ENCODE peak calls at places on chromosome X, in ten cellular contexts. W is Karpas-422; J is AG10803; G is putamen; R is pulmonary artery endothelial cell; M is occipital lobe; F is activated naive CD8-positive, alpha-beta T cell treated with anti-CD3 and anti-CD28 coated beads for 36 hours; C is GM18507; D is HCT116; N is HCEC 1CT. Y is an unnamed sample.

GRCh38 chrX:139851730-139852129 is 81.1 kb downstream of the ATP11C start:
- DNase-seq in W (no peak), J (peak), G (no peak), R (no peak), M (no peak), F (no peak), C (no peak), D (no peak), N (no peak), Y (no peak)

GRCh38 chrX:30570505-30570904 is 7.1 kb downstream of the TASL start:
- DNase-seq in W (peak), J (peak), G (no peak), R (no peak), M (no peak), F (no peak), C (no peak), D (peak), N (peak), Y (no peak)

GRCh38 chrX:150874448-150874847 is 24.0 kb downstream of the CD99L2 start:
- DNase-seq in W (no peak), J (no peak), G (no peak), R (no peak), M (no peak), F (no peak), C (no peak), D (no peak), N (no peak), Y (no peak)

GRCh38 chrX:138711399-138712347 is at the start of gene FGF13:
- DNase-seq in W (peak), J (no peak), G (no peak), R (no peak), M (peak), F (no peak), C (no peak), D (no peak), N (no peak), Y (peak)

GRCh38 chrX:42017971-42018370 is 94.6 kb upstream of the CASK start:
- DNase-seq in W (no peak), J (no peak), G (no peak), R (no peak), M (no peak), F (no peak), C (no peak), D (no peak), N (no peak), Y (no peak)

GRCh38 chrX:108699368-108699767 is 37.0 kb downstream of the IRS4 start:
- DNase-seq in W (peak), J (peak), G (peak), R (peak), M (no peak), F (no peak), C (no peak), D (peak), N (peak), Y (no peak)

GRCh38 chrX:155966876-155967275 is 30.6 kb upstream of the IL9R start:
- DNase-seq in W (peak), J (no peak), G (no peak), R (no peak), M (no peak), F (peak), C (peak), D (peak), N (no peak), Y (no peak)

GRCh38 chrX:134580947-134581346 is 77.3 kb downstream of the PLAC1 start:
- DNase-seq in W (no peak), J (peak), G (no peak), R (no peak), M (no peak), F (no peak), C (no peak), D (no peak), N (no peak), Y (no peak)

GRCh38 chrX:153411255-153411987 is at the start of gene ZFP92:
- DNase-seq in W (no peak), J (peak), G (no peak), R (no peak), M (no peak), F (peak), C (peak), D (no peak), N (no peak), Y (no peak)

GRCh38 chrX:110026099-110026844 is 23.4 kb downstream of the TMEM164 start:
- DNase-seq in W (no peak), J (peak), G (no peak), R (peak), M (no peak), F (no peak), C (no peak), D (no peak), N (no peak), Y (no peak)

GRCh38 chrX:77749695-77750094 is 36.3 kb downstream of the ATRX start:
- DNase-seq in W (no peak), J (peak), G (no peak), R (no peak), M (no peak), F (no peak), C (no peak), D (no peak), N (peak), Y (no peak)

GRCh38 chrX:20712811-20713210 is 446.1 kb upstream of the RPS6KA3 start:
- DNase-seq in W (no peak), J (no peak), G (no peak), R (no peak), M (no peak), F (no peak), C (no peak), D (no peak), N (no peak), Y (no peak)

GRCh38 chrX:101108293-101108692 is 10.3 kb downstream of the CENPI start:
- DNase-seq in W (no peak), J (peak), G (no peak), R (no peak), M (no peak), F (no peak), C (no peak), D (no peak), N (peak), Y (no peak)

GRCh38 chrX:85903692-85904471 is 143.5 kb downstream of the CHM start:
- DNase-seq in W (no peak), J (no peak), G (no peak), R (no peak), M (no peak), F (no peak), C (no peak), D (no peak), N (no peak), Y (no peak)

GRCh38 chrX:13357925-13358324 is 38.1 kb upstream of the ATXN3L start:
- DNase-seq in W (no peak), J (peak), G (no peak), R (no peak), M (no peak), F (no peak), C (no peak), D (no peak), N (no peak), Y (no peak)

GRCh38 chrX:123184858-123185251 is 777 bp downstream of the GRIA3 start:
- DNase-seq in W (no peak), J (peak), G (no peak), R (no peak), M (no peak), F (no peak), C (no peak), D (no peak), N (no peak), Y (peak)

GRCh38 chrX:129956765-129957164 is 25.7 kb upstream of the BCORL1 start:
- DNase-seq in W (no peak), J (no peak), G (no peak), R (no peak), M (no peak), F (no peak), C (no peak), D (no peak), N (no peak), Y (no peak)

GRCh38 chrX:133353233-133353632 is 62.1 kb downstream of the GPC4 start:
- DNase-seq in W (no peak), J (no peak), G (no peak), R (no peak), M (no peak), F (no peak), C (no peak), D (no peak), N (no peak), Y (no peak)

GRCh38 chrX:150544222-150544787 is 24.1 kb upstream of the MTM1 start:
- DNase-seq in W (peak), J (no peak), G (no peak), R (no peak), M (no peak), F (no peak), C (no peak), D (no peak), N (peak), Y (no peak)